ENCODE peak calls at places on chromosomes 2 and 18, in ten cellular contexts. U is activated CD8-positive, alpha-beta memory T cell treated with anti-CD3 and anti-CD28 coated beads, Interleukin-2, amount 50 U/mL, for 48 hours; G is cardiac fibroblast; S is skeletal muscle cell; O is NCI-H2081; T is NCI-H1105; Z is type B pancreatic cell; Y is GOT3; F is effector CD8-positive, alpha-beta T cell; V is HT-29. E is an unnamed sample.

GRCh38 chr2:174600349-174600748 is 2.7 kb upstream of the WIPF1 start:
- DNase-seq in U (no peak), G (no peak), S (no peak), O (no peak), T (no peak), Z (no peak), Y (no peak), F (no peak), V (no peak), E (no peak)

GRCh38 chr2:241061275-241061674 is 40.8 kb downstream of the MTERF4 start:
- DNase-seq in U (no peak), G (peak), S (peak), O (no peak), T (no peak), Z (peak), Y (no peak), F (no peak), V (no peak), E (peak)

GRCh38 chr2:235937936-235938335 is 230.2 kb downstream of the GBX2 start:
- DNase-seq in U (no peak), G (no peak), S (no peak), O (no peak), T (no peak), Z (no peak), Y (no peak), F (no peak), V (no peak), E (peak)

GRCh38 chr2:6073260-6074141 is 381.3 kb downstream of the SOX11 start:
- DNase-seq in U (no peak), G (no peak), S (peak), O (no peak), T (peak), Z (no peak), Y (no peak), F (no peak), V (no peak), E (peak)

GRCh38 chr2:14778015-14778414 is 145.5 kb downstream of the LRATD1 start:
- DNase-seq in U (no peak), G (no peak), S (peak), O (no peak), T (no peak), Z (no peak), Y (no peak), F (no peak), V (no peak), E (no peak)

GRCh38 chr2:65666156-65666725 is 233.8 kb upstream of the SPRED2 start:
- DNase-seq in U (no peak), G (peak), S (peak), O (no peak), T (no peak), Z (no peak), Y (no peak), F (no peak), V (peak), E (peak)

GRCh38 chr18:785242-785641 is 26.8 kb downstream of the YES1 start:
- DNase-seq in U (no peak), G (no peak), S (no peak), O (no peak), T (no peak), Z (no peak), Y (no peak), F (no peak), V (no peak), E (no peak)

GRCh38 chr2:15170068-15170775 is 390.9 kb downstream of the NBAS start:
- DNase-seq in U (no peak), G (peak), S (peak), O (no peak), T (no peak), Z (no peak), Y (no peak), F (no peak), V (no peak), E (no peak)

GRCh38 chr2:170088776-170089175 is 89.2 kb upstream of the MYO3B start:
- DNase-seq in U (no peak), G (peak), S (no peak), O (no peak), T (no peak), Z (no peak), Y (no peak), F (no peak), V (no peak), E (peak)

GRCh38 chr18:64982414-64983096 is 768.3 kb upstream of the CDH7 start:
- DNase-seq in U (no peak), G (no peak), S (no peak), O (no peak), T (no peak), Z (no peak), Y (no peak), F (no peak), V (no peak), E (no peak)

GRCh38 chr2:230828272-230828961 is 36.3 kb upstream of the ITM2C start:
- DNase-seq in U (no peak), G (no peak), S (no peak), O (no peak), T (no peak), Z (no peak), Y (no peak), F (no peak), V (no peak), E (no peak)

GRCh38 chr18:47780011-47780725 is 150.3 kb downstream of the SMAD2 start:
- DNase-seq in U (no peak), G (no peak), S (no peak), O (no peak), T (no peak), Z (no peak), Y (no peak), F (no peak), V (no peak), E (no peak)

GRCh38 chr2:3633089-3633981 is 24.7 kb upstream of the ALLC start:
- DNase-seq in U (peak), G (peak), S (no peak), O (no peak), T (peak), Z (peak), Y (no peak), F (no peak), V (no peak), E (peak)

E was measured in amniotic epithelial cell.